ENCODE peak calls at places on chromosomes 11 and 22, in nine cellular contexts. D, K, X, C, W, L, G, B and U are unnamed samples. For H3K4me1, the result is how much of the 10 kb centered on the place peaks cover.

GRCh38 chr11:23359297-23359696 is 499.0 kb upstream of the CCDC179 start:
- ATAC-seq in D (no peak), K (no peak), X (peak), C (peak), W (no peak), L (no peak), G (peak), B (peak), U (no peak)

GRCh38 chr11:92854952-92855351 is 114.5 kb upstream of the MTNR1B start:
- ATAC-seq in D (no peak), K (no peak), X (no peak), C (no peak), W (no peak), L (no peak), G (no peak), B (no peak), U (no peak)

GRCh38 chr22:35335468-35335867 is 35.8 kb downstream of the TOM1 start:
- ATAC-seq in D (no peak), K (no peak), X (peak), C (no peak), W (no peak), L (peak), G (no peak), B (no peak), U (no peak)

GRCh38 chr11:63639195-63639832 is 25.1 kb upstream of the PLAAT3 start:
- ATAC-seq in D (no peak), K (no peak), X (no peak), C (no peak), W (no peak), L (peak), G (no peak), B (no peak), U (peak)

GRCh38 chr22:40263191-40263590 is 83.1 kb upstream of the ADSL start:
- ATAC-seq in D (peak), K (no peak), X (no peak), C (no peak), W (no peak), L (no peak), G (peak), B (no peak), U (no peak)

GRCh38 chr11:88103337-88104206 is 71.7 kb downstream of the RAB38 start:
- ATAC-seq in D (no peak), K (peak), X (peak), C (peak), W (peak), L (peak), G (peak), B (peak), U (no peak)

GRCh38 chr11:78039919-78040671 is 17.0 kb upstream of the KCTD14 start:
- ATAC-seq in D (peak), K (no peak), X (peak), C (peak), W (peak), L (peak), G (peak), B (peak), U (peak)

GRCh38 chr11:59208956-59209355 is 3.8 kb downstream of the MPEG1 start:
- ATAC-seq in D (no peak), K (no peak), X (no peak), C (no peak), W (no peak), L (no peak), G (no peak), B (no peak), U (no peak)

GRCh38 chr11:75311858-75312288 is 39.6 kb downstream of the ARRB1 start:
- ATAC-seq in D (peak), K (no peak), X (no peak), C (peak), W (peak), L (peak), G (peak), B (peak), U (peak)

GRCh38 chr11:88204353-88204752 is 29.1 kb upstream of the RAB38 start:
- ATAC-seq in D (no peak), K (no peak), X (no peak), C (no peak), W (no peak), L (no peak), G (no peak), B (no peak), U (no peak)

GRCh38 chr11:46906596-46906995 is 11.8 kb downstream of the LRP4 start:
- ATAC-seq in D (no peak), K (no peak), X (no peak), C (no peak), W (no peak), L (no peak), G (no peak), B (no peak), U (no peak)

GRCh38 chr11:119759324-119759723 is 30.3 kb upstream of the NECTIN1 start:
- ATAC-seq in D (no peak), K (no peak), X (no peak), C (peak), W (no peak), L (peak), G (peak), B (no peak), U (no peak)

GRCh38 chr11:47566166-47566546 is 757 bp downstream of the PTPMT1 start:
- ATAC-seq in D (no peak), K (peak), X (peak), C (peak), W (peak), L (peak), G (peak), B (peak), U (peak)

GRCh38 chr11:3816673-3817072 is 8.3 kb downstream of the PGAP2 start:
- ATAC-seq in D (no peak), K (no peak), X (no peak), C (no peak), W (peak), L (no peak), G (no peak), B (no peak), U (no peak)

GRCh38 chr11:43419460-43419859 is 60.7 kb downstream of the TTC17 start:
- ATAC-seq in D (no peak), K (no peak), X (peak), C (peak), W (no peak), L (peak), G (peak), B (no peak), U (no peak)

GRCh38 chr11:33897761-33898403 is 6.0 kb upstream of the LMO2 start:
- ATAC-seq in D (no peak), K (peak), X (no peak), C (no peak), W (no peak), L (no peak), G (no peak), B (no peak), U (no peak)

GRCh38 chr11:46504817-46505613 is 88.8 kb downstream of the AMBRA1 start:
- ATAC-seq in D (no peak), K (no peak), X (peak), C (peak), W (no peak), L (no peak), G (peak), B (no peak), U (no peak)

GRCh38 chr11:115377882-115378296 is 126.3 kb downstream of the CADM1 start:
- ATAC-seq in D (no peak), K (no peak), X (peak), C (no peak), W (no peak), L (peak), G (no peak), B (no peak), U (no peak)

GRCh38 chr11:62267050-62267449 is 2.9 kb upstream of the SCGB2A2 start:
- ATAC-seq in D (no peak), K (no peak), X (no peak), C (no peak), W (no peak), L (no peak), G (no peak), B (no peak), U (no peak)

GRCh38 chr11:105448703-105449079 is 161.2 kb upstream of the GRIA4 start:
- ATAC-seq in D (no peak), K (no peak), X (no peak), C (no peak), W (peak), L (no peak), G (no peak), B (no peak), U (no peak)

GRCh38 chr22:40123387-40123786 is 54.3 kb upstream of the TNRC6B start:
- ATAC-seq in D (peak), K (no peak), X (no peak), C (no peak), W (no peak), L (no peak), G (no peak), B (peak), U (no peak)

GRCh38 chr22:39489094-39490068 is 12.7 kb upstream of the MIEF1 start:
- ATAC-seq in D (no peak), K (no peak), X (no peak), C (no peak), W (peak), L (peak), G (peak), B (no peak), U (no peak)

GRCh38 chr22:23786752-23787599 is at the start of gene SMARCB1:
- ATAC-seq in D (peak), K (peak), X (peak), C (peak), W (peak), L (peak), G (peak), B (peak), U (peak)

GRCh38 chr22:28594784-28595324 is 84.8 kb downstream of the TTC28 start:
- ATAC-seq in D (peak), K (peak), X (peak), C (peak), W (peak), L (peak), G (peak), B (peak), U (peak)

GRCh38 chr11:31955838-31956237 is 135.0 kb upstream of the RCN1 start:
- ATAC-seq in D (no peak), K (no peak), X (no peak), C (no peak), W (no peak), L (no peak), G (peak), B (no peak), U (no peak)

GRCh38 chr11:1968454-1968995 is 21.4 kb downstream of the MRPL23 start:
- ATAC-seq in D (peak), K (no peak), X (peak), C (peak), W (peak), L (peak), G (peak), B (peak), U (peak)

GRCh38 chr11:107849791-107850190 is 8.8 kb downstream of the SLC35F2 start:
- ATAC-seq in D (no peak), K (no peak), X (no peak), C (peak), W (peak), L (peak), G (no peak), B (no peak), U (no peak)

GRCh38 chr22:17922925-17923898 is 101.1 kb downstream of the MICAL3 start:
- ATAC-seq in D (no peak), K (no peak), X (no peak), C (peak), W (peak), L (peak), G (no peak), B (peak), U (no peak)

GRCh38 chr11:62352355-62353336 is 15.4 kb downstream of the ASRGL1 start:
- ATAC-seq in D (no peak), K (no peak), X (no peak), C (no peak), W (no peak), L (no peak), G (no peak), B (no peak), U (no peak)

GRCh38 chr11:95371147-95371546 is 140.1 kb upstream of the SESN3 start:
- ATAC-seq in D (no peak), K (no peak), X (no peak), C (no peak), W (peak), L (no peak), G (no peak), B (no peak), U (no peak)

GRCh38 chr22:27687984-27688545 is 113.5 kb downstream of the MN1 start:
- ATAC-seq in D (no peak), K (no peak), X (peak), C (no peak), W (no peak), L (peak), G (no peak), B (no peak), U (no peak)

GRCh38 chr11:83441171-83441570 is 155.0 kb upstream of the CCDC90B start:
- ATAC-seq in D (no peak), K (no peak), X (no peak), C (no peak), W (no peak), L (no peak), G (no peak), B (no peak), U (no peak)

GRCh38 chr22:48486163-48486957 is 1341.3 kb downstream of the BRD1 start:
- ATAC-seq in D (no peak), K (no peak), X (no peak), C (no peak), W (no peak), L (no peak), G (no peak), B (no peak), U (no peak)

GRCh38 chr11:69744435-69744834 is 30.7 kb downstream of the FGF4 start:
- ATAC-seq in D (no peak), K (no peak), X (peak), C (peak), W (no peak), L (peak), G (no peak), B (no peak), U (no peak)

GRCh38 chr11:9231848-9232177 is 33.3 kb downstream of the DENND5A start:
- ATAC-seq in D (peak), K (peak), X (no peak), C (no peak), W (peak), L (no peak), G (no peak), B (peak), U (peak)

GRCh38 chr11:114026355-114026754 is 33.2 kb upstream of the ZBTB16 start:
- ATAC-seq in D (no peak), K (peak), X (peak), C (no peak), W (no peak), L (peak), G (peak), B (no peak), U (no peak)

GRCh38 chr22:50225200-50225969 is 19.4 kb downstream of the TUBGCP6 start:
- ATAC-seq in D (no peak), K (no peak), X (peak), C (no peak), W (no peak), L (no peak), G (peak), B (no peak), U (no peak)

GRCh38 chr22:17842386-17842785 is 68.1 kb upstream of the BID start:
- ATAC-seq in D (peak), K (peak), X (no peak), C (no peak), W (peak), L (no peak), G (peak), B (no peak), U (no peak)

GRCh38 chr22:43275545-43275981 is 67.6 kb downstream of the SCUBE1 start:
- ATAC-seq in D (no peak), K (peak), X (no peak), C (peak), W (no peak), L (no peak), G (no peak), B (no peak), U (no peak)

GRCh38 chr11:12815150-12815523 is 140.9 kb downstream of the TEAD1 start:
- ATAC-seq in D (no peak), K (no peak), X (no peak), C (no peak), W (no peak), L (no peak), G (no peak), B (no peak), U (no peak)
- H3K4me1 ChIP-seq in D (half or more), K (under half), X (under half), C (under half), W (under half), L (half or more), G (under half), B (under half), U (under half)

GRCh38 chr11:122197055-122197987 is 81.3 kb upstream of the BLID start:
- ATAC-seq in D (peak), K (no peak), X (no peak), C (peak), W (no peak), L (peak), G (peak), B (no peak), U (peak)
- H3K4me1 ChIP-seq in D (under half), K (under half), X (under half), C (half or more), W (under half), L (half or more), G (under half), B (under half), U (under half)

DNA sequence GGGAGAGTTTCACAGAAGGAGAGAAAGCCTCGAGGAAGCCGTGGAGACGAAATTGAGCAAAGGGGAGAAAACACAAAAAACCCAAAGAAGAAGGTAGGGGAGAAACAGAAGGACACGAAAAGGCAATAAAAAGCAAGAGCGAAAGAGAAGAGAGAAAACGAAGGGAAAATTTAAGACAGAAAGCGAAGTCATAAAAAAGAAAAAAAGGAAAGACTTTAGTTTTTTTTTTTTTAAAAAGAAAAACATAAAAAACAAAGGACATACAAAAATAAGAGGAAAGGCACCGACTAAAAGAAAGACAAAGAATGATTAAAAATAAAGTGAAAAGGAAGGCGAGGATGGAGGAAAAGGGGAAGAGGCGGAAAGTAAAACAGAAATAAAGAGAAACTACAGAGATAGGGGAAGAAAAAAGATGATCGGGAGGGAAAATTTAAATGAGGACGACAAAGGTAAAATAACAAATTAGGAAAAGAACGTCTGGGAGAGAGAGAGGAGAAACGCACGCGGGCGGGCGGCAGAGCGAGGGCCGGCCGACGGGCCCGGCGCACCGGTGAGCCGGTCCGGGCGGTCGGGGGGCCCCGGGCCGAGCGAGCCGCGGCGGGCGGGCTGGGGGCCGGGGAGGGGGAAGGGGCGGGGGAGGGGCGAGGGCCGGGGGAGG is 455 bp upstream of the TBX1 start:
- ATAC-seq in D (no peak), K (no peak), X (no peak), C (no peak), W (no peak), L (no peak), G (no peak), B (no peak), U (no peak)
- H3K4me1 ChIP-seq in D (under half), K (under half), X (under half), C (under half), W (under half), L (under half), G (under half), B (under half), U (under half)

GRCh38 chr11:111733009-111733408 is 33.2 kb downstream of the PPP2R1B start:
- ATAC-seq in D (peak), K (no peak), X (no peak), C (no peak), W (peak), L (peak), G (peak), B (peak), U (peak)
- H3K4me1 ChIP-seq in D (half or more), K (under half), X (under half), C (under half), W (half or more), L (under half), G (under half), B (half or more), U (half or more)

GRCh38 chr11:36689442-36689841 is 91.4 kb upstream of the RAG2 start:
- ATAC-seq in D (no peak), K (no peak), X (no peak), C (no peak), W (no peak), L (no peak), G (no peak), B (no peak), U (no peak)
- H3K4me1 ChIP-seq in D (under half), K (under half), X (under half), C (under half), W (under half), L (under half), G (under half), B (under half), U (under half)

GRCh38 chr22:30423959-30424380 is 1.6 kb upstream of the MTFP1 start:
- ATAC-seq in D (peak), K (peak), X (peak), C (peak), W (peak), L (peak), G (peak), B (peak), U (peak)

GRCh38 chr22:30426395-30427353 is 1.1 kb downstream of the MTFP1 start:
- ATAC-seq in D (peak), K (peak), X (peak), C (peak), W (peak), L (peak), G (peak), B (peak), U (peak)

GRCh38 chr22:30424471-30425326 is 869 bp upstream of the MTFP1 start:
- ATAC-seq in D (no peak), K (no peak), X (no peak), C (no peak), W (no peak), L (no peak), G (no peak), B (no peak), U (no peak)

GRCh38 chr22:30425327-30425615 is 297 bp upstream of the MTFP1 start:
- ATAC-seq in D (no peak), K (no peak), X (no peak), C (no peak), W (no peak), L (no peak), G (no peak), B (no peak), U (no peak)

DNA sequence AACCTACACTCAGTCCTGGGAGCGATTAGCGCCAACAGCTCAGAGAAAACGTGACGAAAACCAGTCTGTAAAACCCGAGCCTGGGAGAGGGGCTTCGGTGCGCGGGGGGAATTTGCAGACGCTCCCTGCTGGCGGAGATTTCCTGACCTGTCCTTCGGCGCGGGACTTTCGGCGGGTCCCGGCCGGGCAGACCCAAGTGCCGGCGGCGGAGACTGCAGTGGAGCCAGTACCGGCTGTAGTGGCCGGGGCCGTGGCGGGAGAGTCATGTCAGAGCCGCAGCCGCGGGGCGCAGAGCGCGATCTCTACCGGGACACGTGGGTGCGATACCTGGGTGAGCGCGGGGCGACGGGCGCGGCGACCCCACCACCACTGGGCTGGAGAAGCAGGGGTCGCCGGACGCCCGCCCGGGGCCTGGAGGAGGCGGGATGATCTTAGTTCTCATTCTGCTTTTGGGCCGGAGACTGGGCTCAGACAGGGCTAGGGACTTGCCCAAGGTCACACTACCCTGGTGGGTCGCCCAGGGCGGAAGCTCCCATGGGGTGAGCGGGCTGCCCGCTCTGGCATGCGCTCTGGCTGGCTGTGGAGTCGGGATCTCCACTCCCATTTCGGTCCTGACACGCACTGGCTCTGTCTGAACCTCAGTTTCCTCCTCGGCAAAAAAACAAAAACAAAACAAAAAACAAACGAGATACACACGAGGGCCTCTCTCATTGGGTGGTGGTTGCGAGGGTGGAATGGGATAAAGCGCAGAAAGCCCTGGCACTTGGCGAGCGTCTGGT is at the start of gene MTFP1:
- ATAC-seq in D (no peak), K (no peak), X (peak), C (peak), W (no peak), L (peak), G (peak), B (no peak), U (no peak)
- H3K4me1 ChIP-seq in D (under half), K (under half), X (under half), C (under half), W (under half), L (under half), G (under half), B (under half), U (under half)

GRCh38 chr22:19885841-19886592 is 31.3 kb upstream of the GNB1L start:
- ATAC-seq in D (no peak), K (no peak), X (no peak), C (no peak), W (no peak), L (no peak), G (no peak), B (no peak), U (no peak)
- H3K4me1 ChIP-seq in D (under half), K (half or more), X (under half), C (under half), W (under half), L (under half), G (under half), B (under half), U (under half)